ENCODE peak calls at places on chromosome 10, in five cellular contexts. H is AG04450, G is choroid plexus epithelial cell, Q is Panc1, U is esophagus squamous epithelium. E is an unnamed sample.
A peak's percentile ranks its signal among the peaks of the same experiment; 100 is the strongest.

GRCh38 chr10:112915590-112916572 is 34.2 kb upstream of the TCF7L2 start:
- DNase-seq in G (peak; percentile 58), Q (peak; percentile 73), U (no peak), H (no peak), E (no peak)

GRCh38 chr10:86632009-86632800 is 22.1 kb upstream of the OPN4 start:
- DNase-seq in U (no peak), Q (no peak), H (no peak), G (no peak), E (no peak)

GRCh38 chr10:87585565-87586514 is 73.8 kb upstream of the PAPSS2 start:
- DNase-seq in G (peak; percentile 74), Q (peak; percentile 35), U (no peak), H (no peak), E (no peak)

GRCh38 chr10:91349381-91349780 is 60.8 kb upstream of the HECTD2 start:
- DNase-seq in Q (no peak), G (peak; percentile 97), H (peak; percentile 72), U (no peak), E (no peak)

GRCh38 chr10:107059872-107060271 is 104.6 kb downstream of the SORCS1 start:
- DNase-seq in G (no peak), U (no peak), H (no peak), Q (no peak), E (no peak)

GRCh38 chr10:88672041-88672440 is 7.8 kb downstream of the LIPF start:
- DNase-seq in U (no peak), H (peak; percentile 20), G (peak; percentile 36), Q (no peak), E (no peak)

GRCh38 chr10:68516766-68517165 is 10.6 kb downstream of the SLC25A16 start:
- DNase-seq in G (peak; percentile 28), U (no peak), H (peak; percentile 24), Q (no peak), E (no peak)

GRCh38 chr10:122461367-122461728 is at the start of gene HTRA1:
- DNase-seq in H (no peak), Q (no peak), U (no peak), G (peak; percentile 32), E (no peak)

GRCh38 chr10:93437000-93437945 is 44.9 kb downstream of the MYOF start:
- DNase-seq in H (peak; percentile 98), Q (peak; percentile 96), U (no peak), G (peak; percentile 100), E (no peak)

GRCh38 chr10:5608608-5609270 is 57.7 kb downstream of the ASB13 start:
- DNase-seq in G (no peak), U (no peak), H (no peak), Q (no peak), E (no peak)

GRCh38 chr10:52314822-52315552 is 906 bp downstream of the DKK1 start:
- DNase-seq in H (no peak), Q (no peak), G (peak; percentile 52), U (no peak), E (no peak)

GRCh38 chr10:126013489-126014281 is 117.3 kb downstream of the FANK1 start:
- DNase-seq in H (peak; percentile 83), U (no peak), G (peak; percentile 80), Q (peak; percentile 43), E (no peak)

GRCh38 chr10:51649064-51649463 is 50.3 kb downstream of the CSTF2T start:
- DNase-seq in U (no peak), H (no peak), Q (no peak), G (peak; percentile 22), E (no peak)

GRCh38 chr10:110610308-110610774 is 33.8 kb upstream of the RBM20 start:
- DNase-seq in Q (no peak), U (no peak), G (peak; percentile 75), H (peak; percentile 6), E (no peak)

GRCh38 chr10:110864662-110865140 is 7.0 kb upstream of the PDCD4 start:
- DNase-seq in G (peak; percentile 18), Q (no peak), H (no peak), U (no peak), E (no peak)

GRCh38 chr10:126880926-126881325 is 24.3 kb upstream of the DOCK1 start:
- DNase-seq in U (no peak), Q (no peak), G (no peak), H (no peak), E (no peak)

GRCh38 chr10:5043716-5044115 is 40.1 kb upstream of the AKR1C2 start:
- DNase-seq in H (no peak), Q (no peak), G (peak; percentile 85), U (no peak), E (peak; percentile 84)

GRCh38 chr10:5530846-5531557 is 6.2 kb downstream of the CALML3 start:
- DNase-seq in H (no peak), U (no peak), G (no peak), Q (no peak), E (no peak)

GRCh38 chr10:2914741-2915140 is 152.6 kb upstream of the PFKP start:
- DNase-seq in G (no peak), U (no peak), Q (no peak), H (no peak), E (no peak)

GRCh38 chr10:70761031-70761601 is 24.1 kb downstream of the TBATA start:
- DNase-seq in U (no peak), Q (no peak), G (peak; percentile 79), H (no peak), E (no peak)

GRCh38 chr10:24661374-24661773 is 62.3 kb downstream of the ARHGAP21 start:
- DNase-seq in U (no peak), G (no peak), H (no peak), Q (no peak), E (no peak)

GRCh38 chr10:70742537-70743429 is 42.4 kb downstream of the TBATA start:
- DNase-seq in H (peak; percentile 80), U (no peak), G (peak; percentile 51), Q (no peak), E (no peak)

GRCh38 chr10:48780341-48780740 is 95.7 kb downstream of the WDFY4 start:
- DNase-seq in H (no peak), U (no peak), G (no peak), Q (no peak), E (no peak)

GRCh38 chr10:3066317-3066931 is 924 bp upstream of the PFKP start:
- DNase-seq in Q (no peak), G (no peak), U (no peak), H (no peak), E (no peak)

GRCh38 chr10:78846770-78847169 is 222.0 kb upstream of the ZMIZ1 start:
- DNase-seq in H (no peak), U (no peak), Q (no peak), G (no peak), E (no peak)

GRCh38 chr10:29448125-29448524 is 159.3 kb downstream of the LYZL1 start:
- DNase-seq in H (no peak), U (no peak), G (no peak), Q (no peak), E (no peak)

GRCh38 chr10:83606275-83606674 is 533.0 kb upstream of the GHITM start:
- DNase-seq in G (no peak), U (no peak), Q (no peak), H (no peak), E (peak; percentile 49)

GRCh38 chr10:112774210-112774609 is 175.8 kb upstream of the TCF7L2 start:
- DNase-seq in G (no peak), H (no peak), U (no peak), Q (no peak), E (no peak)

GRCh38 chr10:85791846-85792532 is 574.6 kb downstream of the GRID1 start:
- DNase-seq in H (no peak), G (peak; percentile 8), Q (no peak), U (no peak), E (no peak)

GRCh38 chr10:112507988-112508387 is 61.0 kb downstream of the VTI1A start:
- DNase-seq in G (no peak), U (no peak), Q (no peak), H (no peak), E (peak; percentile 68)

GRCh38 chr10:72692897-72693598 is 1.1 kb downstream of the MCU start:
- DNase-seq in Q (no peak), H (no peak), G (peak; percentile 41), U (no peak), E (no peak)

GRCh38 chr10:112953760-112954159 is 3.7 kb downstream of the TCF7L2 start:
- DNase-seq in U (no peak), Q (no peak), G (peak; percentile 59), H (no peak), E (no peak)

GRCh38 chr10:57692255-57692980 is 575.3 kb downstream of the IPMK start:
- DNase-seq in G (peak; percentile 98), U (no peak), H (no peak), Q (no peak), E (no peak)

GRCh38 chr10:64271983-64272382 is 750.8 kb downstream of the REEP3 start:
- DNase-seq in Q (no peak), U (no peak), H (no peak), G (no peak), E (no peak)
- TF ChIP-seq CTCF in Q (peak; percentile 30), U (no peak), H (peak; percentile 14), G (no peak), E (peak; percentile 35)

GRCh38 chr10:792792-793100 is 103.3 kb upstream of the DIP2C start:
- DNase-seq in G (peak; percentile 39), Q (no peak), H (peak; percentile 58), U (no peak), E (no peak)
- TF ChIP-seq CTCF in G (no peak), Q (no peak), H (no peak), U (no peak), E (no peak)

DNA sequence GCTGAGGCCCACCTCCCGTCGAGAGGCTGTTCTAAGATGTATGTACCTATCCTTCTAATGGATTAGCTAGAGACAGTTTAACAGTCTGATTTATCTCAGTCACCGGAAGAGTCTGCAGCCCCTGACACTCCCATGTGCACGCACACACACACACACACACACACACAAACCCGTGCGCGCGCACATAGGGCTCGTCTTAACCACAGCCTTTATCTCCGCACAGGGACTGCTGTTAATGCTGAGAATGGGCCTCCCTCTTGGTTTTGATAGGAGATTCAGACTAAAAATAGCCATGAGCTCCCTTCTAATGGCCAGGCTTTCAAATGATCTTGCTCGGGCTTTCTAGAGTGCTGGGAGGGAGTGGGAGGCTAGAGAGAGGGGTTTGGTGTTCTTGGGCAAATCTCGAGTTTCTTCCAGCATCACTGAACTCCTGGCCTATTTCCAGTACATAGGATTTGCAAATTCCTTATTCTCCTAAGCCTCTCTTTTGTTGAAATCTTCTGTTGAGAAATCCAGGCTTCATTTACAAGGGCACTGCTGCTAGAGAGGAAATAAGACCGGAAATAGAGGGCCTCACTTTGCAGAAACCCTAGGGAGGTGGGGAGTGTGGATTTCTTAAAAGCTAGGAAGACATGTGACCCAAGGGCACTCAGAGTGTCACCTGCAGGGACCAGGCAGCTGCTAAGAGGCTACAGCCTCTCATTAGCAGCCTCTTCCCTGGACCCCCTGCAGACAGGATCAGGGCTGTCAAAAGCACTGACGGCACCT is 2.4 kb downstream of the TMEM72 start:
- DNase-seq in H (no peak), Q (no peak), U (no peak), G (peak; percentile 59), E (no peak)
- TF ChIP-seq CTCF in H (no peak), Q (no peak), U (no peak), G (no peak), E (no peak)

GRCh38 chr10:34768261-34768971 is 46.7 kb downstream of the PARD3 start:
- DNase-seq in H (no peak), U (peak; percentile 4), G (peak; percentile 53), Q (no peak), E (peak; percentile 56)

GRCh38 chr10:34766811-34767516 is 48.1 kb downstream of the PARD3 start:
- DNase-seq in U (no peak), G (no peak), Q (no peak), H (no peak), E (no peak)

GRCh38 chr10:34771106-34771505 is 44.0 kb downstream of the PARD3 start:
- DNase-seq in H (no peak), Q (no peak), G (no peak), U (no peak), E (no peak)

GRCh38 chr10:34768972-34769330 is 46.1 kb downstream of the PARD3 start:
- DNase-seq in G (no peak), Q (no peak), H (no peak), U (no peak), E (no peak)

GRCh38 chr10:34769941-34770340 is 45.2 kb downstream of the PARD3 start:
- DNase-seq in G (no peak), U (no peak), H (no peak), Q (no peak), E (no peak)
- TF ChIP-seq CTCF in G (no peak), U (no peak), H (no peak), Q (no peak), E (no peak)